ENCODE peak calls at places on chromosomes 7 and 10, in ten cellular contexts. O, K, B, A, R, L, E, C, T and J are unnamed samples. For H3K4me1, the result is how much of the 10 kb centered on the place peaks cover.

GRCh38 chr10:98567396-98567795 is 120.7 kb upstream of the HPS1 start:
- DNase-seq in A (no peak), R (no peak), E (no peak), L (no peak), C (peak), K (no peak), B (no peak), T (no peak), O (no peak), J (no peak)

GRCh38 chr7:2195403-2196246 is 37.1 kb downstream of the MAD1L1 start:
- DNase-seq in C (no peak), R (no peak), E (no peak), K (no peak), B (no peak), O (peak), T (no peak), A (no peak), L (no peak), J (peak)

GRCh38 chr7:96548664-96549063 is 161.0 kb downstream of the SEM1 start:
- DNase-seq in L (peak), A (no peak), R (no peak), C (no peak), K (peak), T (no peak), B (no peak), E (no peak), O (no peak), J (no peak)

GRCh38 chr10:110184363-110184762 is 23.0 kb upstream of the MXI1 start:
- DNase-seq in A (no peak), C (no peak), E (no peak), T (no peak), R (no peak), L (no peak), K (no peak), B (no peak), O (no peak), J (no peak)

GRCh38 chr10:100571069-100571817 is 35.5 kb downstream of the HIF1AN start:
- DNase-seq in T (no peak), L (no peak), R (no peak), C (no peak), E (no peak), O (no peak), B (no peak), A (no peak), K (no peak), J (no peak)

GRCh38 chr10:103564799-103565365 is 71.4 kb downstream of the NEURL1 start:
- DNase-seq in C (peak), T (no peak), B (no peak), L (no peak), E (peak), A (peak), R (no peak), K (peak), O (no peak), J (no peak)

GRCh38 chr10:132960651-132961419 is 18.5 kb upstream of the CFAP46 start:
- DNase-seq in E (no peak), K (no peak), R (no peak), L (no peak), A (no peak), T (no peak), B (peak), C (no peak), O (no peak), J (no peak)

GRCh38 chr10:30557884-30558283 is 71.7 kb downstream of the LYZL2 start:
- DNase-seq in O (no peak), B (no peak), K (peak), A (no peak), E (no peak), L (no peak), T (peak), R (no peak), C (peak), J (no peak)

GRCh38 chr10:121608669-121609190 is 10.5 kb upstream of the FGFR2 start:
- DNase-seq in B (no peak), C (peak), A (peak), E (no peak), O (no peak), R (peak), K (peak), L (no peak), T (no peak), J (no peak)

GRCh38 chr10:125868372-125868975 is 12.6 kb downstream of the DHX32 start:
- DNase-seq in O (no peak), C (peak), L (peak), T (peak), A (peak), R (peak), K (peak), E (peak), B (no peak), J (no peak)

GRCh38 chr10:29332061-29332760 is 43.3 kb downstream of the LYZL1 start:
- DNase-seq in O (no peak), E (no peak), K (no peak), L (no peak), B (no peak), A (no peak), T (no peak), C (no peak), R (no peak), J (no peak)

GRCh38 chr7:69596056-69596455 is 2.2 kb upstream of the AUTS2 start:
- DNase-seq in K (no peak), C (no peak), T (no peak), A (no peak), R (no peak), O (no peak), B (no peak), E (no peak), L (no peak), J (no peak)

GRCh38 chr10:122510736-122511135 is 49.4 kb downstream of the HTRA1 start:
- DNase-seq in L (no peak), B (no peak), K (no peak), R (no peak), T (no peak), A (no peak), E (no peak), O (no peak), C (no peak), J (no peak)

GRCh38 chr7:30916767-30917166 is 5.1 kb downstream of the AQP1 start:
- DNase-seq in R (no peak), L (no peak), T (no peak), A (no peak), O (no peak), B (no peak), E (no peak), K (no peak), C (no peak), J (no peak)

GRCh38 chr7:140238778-140239652 is 62.2 kb upstream of the KDM7A start:
- DNase-seq in O (no peak), R (no peak), T (no peak), B (no peak), E (no peak), K (peak), L (no peak), A (no peak), C (no peak), J (no peak)

GRCh38 chr10:93352638-93353383 is 129.3 kb downstream of the MYOF start:
- DNase-seq in B (no peak), R (peak), L (no peak), T (peak), E (no peak), C (peak), K (peak), O (no peak), A (no peak), J (no peak)

GRCh38 chr7:111937164-111937563 is 269.0 kb downstream of the DOCK4 start:
- DNase-seq in R (no peak), E (no peak), O (no peak), C (no peak), T (no peak), L (no peak), K (no peak), B (no peak), A (no peak), J (no peak)

GRCh38 chr7:137992738-137993394 is 9.0 kb downstream of the CREB3L2 start:
- DNase-seq in O (peak), A (no peak), C (no peak), R (peak), B (peak), K (peak), E (peak), L (no peak), T (peak), J (peak)

GRCh38 chr7:130345106-130345505 is 490 bp downstream of the CPA5 start:
- DNase-seq in A (no peak), T (no peak), L (no peak), O (no peak), E (no peak), B (no peak), K (no peak), R (no peak), C (no peak), J (no peak)

GRCh38 chr10:103975169-103975568 is 8.2 kb downstream of the SLK start:
- DNase-seq in T (no peak), K (no peak), O (no peak), R (no peak), L (no peak), E (no peak), B (no peak), C (no peak), A (no peak), J (no peak)

GRCh38 chr7:102985176-102985783 is 72.5 kb downstream of the LRRC17 start:
- DNase-seq in L (no peak), A (no peak), K (no peak), C (no peak), R (peak), T (peak), O (no peak), E (no peak), B (no peak), J (no peak)

GRCh38 chr7:158949359-158949758 is 93.0 kb downstream of the DYNC2I1 start:
- DNase-seq in C (no peak), A (no peak), L (no peak), T (no peak), E (no peak), K (no peak), O (no peak), B (no peak), R (no peak), J (no peak)

GRCh38 chr10:30827531-30828120 is 198.1 kb upstream of the LYZL2 start:
- DNase-seq in L (no peak), O (peak), C (no peak), B (no peak), E (no peak), K (peak), T (peak), R (peak), A (no peak), J (no peak)

GRCh38 chr10:33303988-33304387 is 30.5 kb downstream of the NRP1 start:
- DNase-seq in K (no peak), B (no peak), A (no peak), C (no peak), O (no peak), E (no peak), T (no peak), L (no peak), R (no peak), J (no peak)

GRCh38 chr7:665251-665650 is 61.2 kb upstream of the DNAAF5 start:
- DNase-seq in E (no peak), B (no peak), C (no peak), K (peak), L (no peak), O (no peak), A (no peak), T (peak), R (no peak), J (no peak)

GRCh38 chr7:668139-668871 is 58.2 kb upstream of the DNAAF5 start:
- DNase-seq in A (no peak), C (no peak), L (no peak), R (peak), K (peak), O (peak), B (peak), E (no peak), T (peak), J (peak)

GRCh38 chr7:665751-666453 is 60.6 kb upstream of the DNAAF5 start:
- DNase-seq in R (no peak), K (no peak), L (no peak), E (no peak), A (no peak), T (no peak), C (peak), B (peak), O (peak), J (no peak)

GRCh38 chr7:664402-664775 is 62.1 kb upstream of the DNAAF5 start:
- DNase-seq in B (no peak), O (no peak), L (no peak), A (no peak), T (no peak), C (no peak), K (no peak), R (no peak), E (no peak), J (no peak)

DNA sequence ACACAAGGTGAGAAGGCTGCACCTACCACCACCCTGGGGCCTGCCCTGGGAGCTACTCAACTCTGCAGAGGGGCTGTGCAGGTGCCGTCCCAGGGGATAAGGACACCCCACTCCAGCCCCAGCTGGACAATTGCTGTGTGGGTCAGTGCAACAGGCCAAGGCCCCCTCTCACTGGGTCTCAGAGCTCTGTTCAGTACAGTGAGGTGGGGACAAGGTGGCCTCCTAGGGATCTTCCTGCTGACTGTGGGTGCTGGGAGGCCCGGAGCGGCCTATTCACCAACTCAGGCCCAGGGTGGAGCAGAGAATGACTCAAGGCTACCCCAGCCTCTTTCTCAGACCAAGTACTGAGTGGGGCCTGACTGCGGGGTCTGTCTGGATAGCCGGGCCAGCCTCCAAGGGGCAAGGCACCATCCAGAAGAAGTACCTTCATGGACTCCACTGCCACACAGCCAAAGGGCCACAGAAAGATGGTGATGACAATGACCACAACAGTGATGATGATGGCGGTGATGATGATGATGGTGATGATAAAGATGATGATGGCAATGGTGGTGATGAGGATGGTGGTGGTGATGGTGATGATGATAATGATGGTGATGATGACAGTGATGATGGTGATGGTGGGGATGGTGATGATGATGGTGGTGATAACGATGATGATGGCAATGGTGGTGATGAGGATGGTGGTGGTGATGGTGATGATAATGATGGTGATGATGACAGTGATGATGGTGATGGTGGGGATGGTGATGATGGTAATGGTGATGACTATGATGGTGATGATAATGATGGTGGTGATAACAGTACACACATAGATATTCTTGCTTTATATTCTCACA is 59.8 kb upstream of the DNAAF5 start:
- DNase-seq in B (peak), O (no peak), L (no peak), E (no peak), T (no peak), A (no peak), K (no peak), R (no peak), C (no peak), J (no peak)
- H3K4me1 ChIP-seq in B (half or more), O (half or more), L (under half), E (under half), T (under half), A (under half), K (under half), R (under half), C (under half), J (under half)

DNA sequence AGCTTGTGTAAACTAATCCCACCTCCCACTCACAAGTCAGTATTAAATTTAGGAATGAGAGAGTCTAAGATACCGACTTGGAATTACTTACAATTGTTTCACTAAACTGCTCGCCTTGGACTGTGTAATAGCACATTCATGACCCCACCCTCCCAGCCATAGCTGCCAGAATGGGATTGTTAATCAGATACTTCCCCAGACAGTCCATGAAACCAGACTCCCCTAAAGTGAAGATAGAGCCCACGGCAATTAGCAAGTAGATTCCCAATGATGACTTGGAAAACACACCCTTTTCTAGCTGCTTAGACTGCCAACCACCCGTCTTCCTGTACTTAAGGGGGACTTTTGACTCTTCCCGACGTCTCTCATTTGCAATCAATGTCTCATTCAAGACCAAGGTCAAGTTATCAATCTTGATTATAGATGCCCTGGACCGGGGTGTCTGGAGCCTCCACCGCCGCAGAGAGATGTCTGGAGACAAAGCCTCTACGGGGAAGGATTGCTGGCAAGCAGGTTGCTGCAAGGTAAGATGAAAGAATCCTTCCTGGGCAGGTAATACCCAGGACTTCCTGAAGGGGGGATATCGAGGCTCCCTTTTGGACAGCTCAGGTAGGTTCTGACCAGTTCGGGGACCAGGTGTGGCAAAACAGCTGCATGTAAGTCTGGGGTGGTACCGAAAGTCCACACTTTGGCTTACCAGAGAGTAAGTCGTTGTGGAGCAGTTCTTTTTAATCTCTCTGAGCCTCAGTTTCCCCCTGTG is 12.6 kb upstream of the CUX1 start:
- DNase-seq in K (peak), O (no peak), C (no peak), B (no peak), R (no peak), E (no peak), A (peak), T (no peak), L (no peak), J (no peak)
- TF ChIP-seq CTCF in K (peak), O (no peak), C (peak), B (no peak), R (no peak), E (peak), A (peak), T (no peak), L (no peak), J (peak)

DNA sequence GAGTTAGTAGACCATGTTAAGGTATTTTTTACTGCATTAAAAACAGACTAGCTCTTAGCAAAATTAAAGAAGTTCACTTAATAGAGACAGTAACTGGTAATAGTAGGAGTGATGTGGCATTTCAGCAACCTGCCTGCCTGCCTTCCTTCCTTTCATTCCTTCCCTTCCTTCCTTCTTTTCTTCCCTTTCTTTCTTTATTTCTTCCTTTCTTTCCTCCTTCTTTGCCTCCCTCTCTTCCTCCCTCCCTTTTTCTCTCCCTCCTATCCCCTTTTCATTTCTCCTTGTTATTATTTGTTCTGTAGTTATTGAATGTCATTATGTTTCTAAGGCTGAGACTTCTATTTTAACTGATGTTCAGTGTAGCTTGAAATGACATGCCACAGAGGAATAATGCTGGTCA is 146.5 kb upstream of the WNT16 start:
- DNase-seq in L (no peak), C (no peak), K (no peak), E (no peak), T (no peak), R (no peak), O (no peak), A (no peak), B (no peak), J (no peak)
- H3K4me1 ChIP-seq in L (under half), C (under half), K (under half), E (under half), T (under half), R (under half), O (under half), A (under half), B (under half), J (under half)

GRCh38 chr10:131812736-131813604 is 87.8 kb upstream of the PPP2R2D start:
- DNase-seq in O (no peak), A (no peak), T (no peak), B (no peak), E (no peak), R (no peak), L (no peak), K (no peak), C (no peak), J (no peak)
- TF ChIP-seq CTCF in O (no peak), A (no peak), T (no peak), B (no peak), E (no peak), R (no peak), L (no peak), K (no peak), C (no peak), J (no peak)